ENCODE peak calls at places on chromosomes 4 and X, in eight cellular contexts. One of them, this sample, is unnamed.

GRCh38 chr4:6633091-6633906 is 7.2 kb upstream of the MRFAP1 start:
- DNase-seq in activated CD4-positive, CD25-positive, alpha-beta regulatory T cell: no peak
- DNase-seq in activated CD4-positive, alpha-beta T cell treated with anti-CD3 and anti-CD28 coated beads, Interleukin-2, amount 50 U/mL, for 4 hours: no peak
- DNase-seq in IMR-90: peak
- DNase-seq in stimulated activated CD4-positive, alpha-beta T cell treated with anti-CD3 and anti-CD28 coated beads, Interleukin-2, amount 100 ng/mL, for 48 hours: no peak
- DNase-seq in NCI-H187: no peak
- DNase-seq in iris pigment epithelial cell: peak
- DNase-seq in LoVo: no peak
- DNase-seq in this sample: no peak

GRCh38 chr4:2378408-2378807 is 40.0 kb downstream of the ZFYVE28 start:
- DNase-seq in activated CD4-positive, CD25-positive, alpha-beta regulatory T cell: no peak
- DNase-seq in activated CD4-positive, alpha-beta T cell treated with anti-CD3 and anti-CD28 coated beads, Interleukin-2, amount 50 U/mL, for 4 hours: no peak
- DNase-seq in IMR-90: no peak
- DNase-seq in stimulated activated CD4-positive, alpha-beta T cell treated with anti-CD3 and anti-CD28 coated beads, Interleukin-2, amount 100 ng/mL, for 48 hours: no peak
- DNase-seq in NCI-H187: no peak
- DNase-seq in iris pigment epithelial cell: no peak
- DNase-seq in LoVo: no peak
- DNase-seq in this sample: no peak

GRCh38 chr4:4302416-4302815 is 12.4 kb downstream of the ZBTB49 start:
- DNase-seq in activated CD4-positive, CD25-positive, alpha-beta regulatory T cell: no peak
- DNase-seq in activated CD4-positive, alpha-beta T cell treated with anti-CD3 and anti-CD28 coated beads, Interleukin-2, amount 50 U/mL, for 4 hours: no peak
- DNase-seq in IMR-90: no peak
- DNase-seq in stimulated activated CD4-positive, alpha-beta T cell treated with anti-CD3 and anti-CD28 coated beads, Interleukin-2, amount 100 ng/mL, for 48 hours: no peak
- DNase-seq in NCI-H187: no peak
- DNase-seq in iris pigment epithelial cell: no peak
- DNase-seq in LoVo: no peak
- DNase-seq in this sample: no peak

GRCh38 chr4:107734120-107734519 is 14.1 kb upstream of the PAPSS1 start:
- DNase-seq in activated CD4-positive, CD25-positive, alpha-beta regulatory T cell: no peak
- DNase-seq in activated CD4-positive, alpha-beta T cell treated with anti-CD3 and anti-CD28 coated beads, Interleukin-2, amount 50 U/mL, for 4 hours: no peak
- DNase-seq in IMR-90: no peak
- DNase-seq in stimulated activated CD4-positive, alpha-beta T cell treated with anti-CD3 and anti-CD28 coated beads, Interleukin-2, amount 100 ng/mL, for 48 hours: no peak
- DNase-seq in NCI-H187: no peak
- DNase-seq in iris pigment epithelial cell: peak
- DNase-seq in LoVo: no peak
- DNase-seq in this sample: no peak

GRCh38 chrX:74525116-74525515 is 89.3 kb downstream of the RLIM start:
- DNase-seq in activated CD4-positive, CD25-positive, alpha-beta regulatory T cell: no peak
- DNase-seq in activated CD4-positive, alpha-beta T cell treated with anti-CD3 and anti-CD28 coated beads, Interleukin-2, amount 50 U/mL, for 4 hours: no peak
- DNase-seq in IMR-90: peak
- DNase-seq in stimulated activated CD4-positive, alpha-beta T cell treated with anti-CD3 and anti-CD28 coated beads, Interleukin-2, amount 100 ng/mL, for 48 hours: no peak
- DNase-seq in NCI-H187: no peak
- DNase-seq in iris pigment epithelial cell: no peak
- DNase-seq in LoVo: no peak
- DNase-seq in this sample: no peak

GRCh38 chr4:81732980-81733379 is 261.3 kb upstream of the RASGEF1B start:
- DNase-seq in activated CD4-positive, CD25-positive, alpha-beta regulatory T cell: no peak
- DNase-seq in activated CD4-positive, alpha-beta T cell treated with anti-CD3 and anti-CD28 coated beads, Interleukin-2, amount 50 U/mL, for 4 hours: no peak
- DNase-seq in IMR-90: no peak
- DNase-seq in stimulated activated CD4-positive, alpha-beta T cell treated with anti-CD3 and anti-CD28 coated beads, Interleukin-2, amount 100 ng/mL, for 48 hours: no peak
- DNase-seq in NCI-H187: no peak
- DNase-seq in iris pigment epithelial cell: no peak
- DNase-seq in LoVo: no peak
- DNase-seq in this sample: no peak

GRCh38 chr4:78644744-78645330 is 93.3 kb downstream of the ANXA3 start:
- DNase-seq in activated CD4-positive, CD25-positive, alpha-beta regulatory T cell: no peak
- DNase-seq in activated CD4-positive, alpha-beta T cell treated with anti-CD3 and anti-CD28 coated beads, Interleukin-2, amount 50 U/mL, for 4 hours: peak
- DNase-seq in IMR-90: peak
- DNase-seq in stimulated activated CD4-positive, alpha-beta T cell treated with anti-CD3 and anti-CD28 coated beads, Interleukin-2, amount 100 ng/mL, for 48 hours: peak
- DNase-seq in NCI-H187: no peak
- DNase-seq in iris pigment epithelial cell: peak
- DNase-seq in LoVo: peak
- DNase-seq in this sample: peak

GRCh38 chrX:40468033-40468979 is 112.5 kb upstream of the ATP6AP2 start:
- DNase-seq in activated CD4-positive, CD25-positive, alpha-beta regulatory T cell: no peak
- DNase-seq in activated CD4-positive, alpha-beta T cell treated with anti-CD3 and anti-CD28 coated beads, Interleukin-2, amount 50 U/mL, for 4 hours: peak
- DNase-seq in IMR-90: peak
- DNase-seq in stimulated activated CD4-positive, alpha-beta T cell treated with anti-CD3 and anti-CD28 coated beads, Interleukin-2, amount 100 ng/mL, for 48 hours: peak
- DNase-seq in NCI-H187: no peak
- DNase-seq in iris pigment epithelial cell: peak
- DNase-seq in LoVo: peak
- DNase-seq in this sample: no peak

GRCh38 chr4:133149932-133150642 is 993 bp downstream of the PCDH10 start:
- DNase-seq in activated CD4-positive, CD25-positive, alpha-beta regulatory T cell: no peak
- DNase-seq in activated CD4-positive, alpha-beta T cell treated with anti-CD3 and anti-CD28 coated beads, Interleukin-2, amount 50 U/mL, for 4 hours: no peak
- DNase-seq in IMR-90: no peak
- DNase-seq in stimulated activated CD4-positive, alpha-beta T cell treated with anti-CD3 and anti-CD28 coated beads, Interleukin-2, amount 100 ng/mL, for 48 hours: no peak
- DNase-seq in NCI-H187: no peak
- DNase-seq in iris pigment epithelial cell: no peak
- DNase-seq in LoVo: no peak
- DNase-seq in this sample: no peak

GRCh38 chr4:133584714-133585113 is 435.6 kb downstream of the PCDH10 start:
- DNase-seq in activated CD4-positive, CD25-positive, alpha-beta regulatory T cell: no peak
- DNase-seq in activated CD4-positive, alpha-beta T cell treated with anti-CD3 and anti-CD28 coated beads, Interleukin-2, amount 50 U/mL, for 4 hours: no peak
- DNase-seq in IMR-90: no peak
- DNase-seq in stimulated activated CD4-positive, alpha-beta T cell treated with anti-CD3 and anti-CD28 coated beads, Interleukin-2, amount 100 ng/mL, for 48 hours: no peak
- DNase-seq in NCI-H187: no peak
- DNase-seq in iris pigment epithelial cell: no peak
- DNase-seq in LoVo: no peak
- DNase-seq in this sample: no peak

GRCh38 chr4:24604558-24605214 is 20.3 kb upstream of the DHX15 start:
- DNase-seq in activated CD4-positive, CD25-positive, alpha-beta regulatory T cell: no peak
- DNase-seq in activated CD4-positive, alpha-beta T cell treated with anti-CD3 and anti-CD28 coated beads, Interleukin-2, amount 50 U/mL, for 4 hours: no peak
- DNase-seq in IMR-90: no peak
- DNase-seq in stimulated activated CD4-positive, alpha-beta T cell treated with anti-CD3 and anti-CD28 coated beads, Interleukin-2, amount 100 ng/mL, for 48 hours: no peak
- DNase-seq in NCI-H187: no peak
- DNase-seq in iris pigment epithelial cell: peak
- DNase-seq in LoVo: no peak
- DNase-seq in this sample: no peak

GRCh38 chr4:98623126-98623802 is 35.1 kb downstream of the TSPAN5 start:
- DNase-seq in activated CD4-positive, CD25-positive, alpha-beta regulatory T cell: no peak
- DNase-seq in activated CD4-positive, alpha-beta T cell treated with anti-CD3 and anti-CD28 coated beads, Interleukin-2, amount 50 U/mL, for 4 hours: no peak
- DNase-seq in IMR-90: no peak
- DNase-seq in stimulated activated CD4-positive, alpha-beta T cell treated with anti-CD3 and anti-CD28 coated beads, Interleukin-2, amount 100 ng/mL, for 48 hours: no peak
- DNase-seq in NCI-H187: no peak
- DNase-seq in iris pigment epithelial cell: no peak
- DNase-seq in LoVo: no peak
- DNase-seq in this sample: no peak

GRCh38 chr4:119244832-119245231 is 32.3 kb downstream of the USP53 start:
- DNase-seq in activated CD4-positive, CD25-positive, alpha-beta regulatory T cell: no peak
- DNase-seq in activated CD4-positive, alpha-beta T cell treated with anti-CD3 and anti-CD28 coated beads, Interleukin-2, amount 50 U/mL, for 4 hours: no peak
- DNase-seq in IMR-90: no peak
- DNase-seq in stimulated activated CD4-positive, alpha-beta T cell treated with anti-CD3 and anti-CD28 coated beads, Interleukin-2, amount 100 ng/mL, for 48 hours: no peak
- DNase-seq in NCI-H187: no peak
- DNase-seq in iris pigment epithelial cell: no peak
- DNase-seq in LoVo: no peak
- DNase-seq in this sample: no peak

GRCh38 chrX:53794181-53794580 is 107.7 kb upstream of the HUWE1 start:
- DNase-seq in activated CD4-positive, CD25-positive, alpha-beta regulatory T cell: no peak
- DNase-seq in activated CD4-positive, alpha-beta T cell treated with anti-CD3 and anti-CD28 coated beads, Interleukin-2, amount 50 U/mL, for 4 hours: no peak
- DNase-seq in IMR-90: no peak
- DNase-seq in stimulated activated CD4-positive, alpha-beta T cell treated with anti-CD3 and anti-CD28 coated beads, Interleukin-2, amount 100 ng/mL, for 48 hours: no peak
- DNase-seq in NCI-H187: no peak
- DNase-seq in iris pigment epithelial cell: no peak
- DNase-seq in LoVo: no peak
- DNase-seq in this sample: no peak

GRCh38 chr4:166400270-166400894 is 527.3 kb downstream of the TLL1 start:
- DNase-seq in activated CD4-positive, CD25-positive, alpha-beta regulatory T cell: no peak
- DNase-seq in activated CD4-positive, alpha-beta T cell treated with anti-CD3 and anti-CD28 coated beads, Interleukin-2, amount 50 U/mL, for 4 hours: no peak
- DNase-seq in IMR-90: no peak
- DNase-seq in stimulated activated CD4-positive, alpha-beta T cell treated with anti-CD3 and anti-CD28 coated beads, Interleukin-2, amount 100 ng/mL, for 48 hours: no peak
- DNase-seq in NCI-H187: no peak
- DNase-seq in iris pigment epithelial cell: no peak
- DNase-seq in LoVo: no peak
- DNase-seq in this sample: no peak

GRCh38 chr4:41257257-41257900 is 651 bp downstream of the UCHL1 start:
- DNase-seq in activated CD4-positive, CD25-positive, alpha-beta regulatory T cell: no peak
- DNase-seq in activated CD4-positive, alpha-beta T cell treated with anti-CD3 and anti-CD28 coated beads, Interleukin-2, amount 50 U/mL, for 4 hours: no peak
- DNase-seq in IMR-90: peak
- DNase-seq in stimulated activated CD4-positive, alpha-beta T cell treated with anti-CD3 and anti-CD28 coated beads, Interleukin-2, amount 100 ng/mL, for 48 hours: peak
- DNase-seq in NCI-H187: peak
- DNase-seq in iris pigment epithelial cell: peak
- DNase-seq in LoVo: peak
- DNase-seq in this sample: no peak

GRCh38 chr4:123844374-123844773 is 447.8 kb downstream of the SPRY1 start:
- DNase-seq in activated CD4-positive, CD25-positive, alpha-beta regulatory T cell: no peak
- DNase-seq in activated CD4-positive, alpha-beta T cell treated with anti-CD3 and anti-CD28 coated beads, Interleukin-2, amount 50 U/mL, for 4 hours: no peak
- DNase-seq in IMR-90: no peak
- DNase-seq in stimulated activated CD4-positive, alpha-beta T cell treated with anti-CD3 and anti-CD28 coated beads, Interleukin-2, amount 100 ng/mL, for 48 hours: no peak
- DNase-seq in NCI-H187: no peak
- DNase-seq in iris pigment epithelial cell: no peak
- DNase-seq in LoVo: no peak
- DNase-seq in this sample: no peak

GRCh38 chr4:2948895-2949781 is 14.1 kb downstream of the NOP14 start:
- DNase-seq in activated CD4-positive, CD25-positive, alpha-beta regulatory T cell: no peak
- DNase-seq in activated CD4-positive, alpha-beta T cell treated with anti-CD3 and anti-CD28 coated beads, Interleukin-2, amount 50 U/mL, for 4 hours: no peak
- DNase-seq in IMR-90: no peak
- DNase-seq in stimulated activated CD4-positive, alpha-beta T cell treated with anti-CD3 and anti-CD28 coated beads, Interleukin-2, amount 100 ng/mL, for 48 hours: no peak
- DNase-seq in NCI-H187: no peak
- DNase-seq in iris pigment epithelial cell: no peak
- DNase-seq in LoVo: no peak
- DNase-seq in this sample: no peak

GRCh38 chr4:175758595-175758994 is 53.5 kb downstream of the GPM6A start:
- DNase-seq in activated CD4-positive, CD25-positive, alpha-beta regulatory T cell: no peak
- DNase-seq in activated CD4-positive, alpha-beta T cell treated with anti-CD3 and anti-CD28 coated beads, Interleukin-2, amount 50 U/mL, for 4 hours: no peak
- DNase-seq in IMR-90: no peak
- DNase-seq in stimulated activated CD4-positive, alpha-beta T cell treated with anti-CD3 and anti-CD28 coated beads, Interleukin-2, amount 100 ng/mL, for 48 hours: no peak
- DNase-seq in NCI-H187: no peak
- DNase-seq in iris pigment epithelial cell: no peak
- DNase-seq in LoVo: no peak
- DNase-seq in this sample: no peak

GRCh38 chr4:113452868-113453620 is 308.5 kb downstream of the CAMK2D start:
- DNase-seq in activated CD4-positive, CD25-positive, alpha-beta regulatory T cell: no peak
- DNase-seq in activated CD4-positive, alpha-beta T cell treated with anti-CD3 and anti-CD28 coated beads, Interleukin-2, amount 50 U/mL, for 4 hours: no peak
- DNase-seq in IMR-90: peak
- DNase-seq in stimulated activated CD4-positive, alpha-beta T cell treated with anti-CD3 and anti-CD28 coated beads, Interleukin-2, amount 100 ng/mL, for 48 hours: no peak
- DNase-seq in NCI-H187: no peak
- DNase-seq in iris pigment epithelial cell: peak
- DNase-seq in LoVo: no peak
- DNase-seq in this sample: no peak

GRCh38 chr4:147498031-147498700 is 17.3 kb downstream of the EDNRA start:
- DNase-seq in activated CD4-positive, CD25-positive, alpha-beta regulatory T cell: no peak
- DNase-seq in activated CD4-positive, alpha-beta T cell treated with anti-CD3 and anti-CD28 coated beads, Interleukin-2, amount 50 U/mL, for 4 hours: no peak
- DNase-seq in IMR-90: peak
- DNase-seq in stimulated activated CD4-positive, alpha-beta T cell treated with anti-CD3 and anti-CD28 coated beads, Interleukin-2, amount 100 ng/mL, for 48 hours: no peak
- DNase-seq in NCI-H187: no peak
- DNase-seq in iris pigment epithelial cell: peak
- DNase-seq in LoVo: no peak
- DNase-seq in this sample: no peak

GRCh38 chr4:108051343-108051742 is 61.7 kb downstream of the HADH start:
- DNase-seq in activated CD4-positive, CD25-positive, alpha-beta regulatory T cell: no peak
- DNase-seq in activated CD4-positive, alpha-beta T cell treated with anti-CD3 and anti-CD28 coated beads, Interleukin-2, amount 50 U/mL, for 4 hours: no peak
- DNase-seq in IMR-90: no peak
- DNase-seq in stimulated activated CD4-positive, alpha-beta T cell treated with anti-CD3 and anti-CD28 coated beads, Interleukin-2, amount 100 ng/mL, for 48 hours: no peak
- DNase-seq in NCI-H187: no peak
- DNase-seq in iris pigment epithelial cell: no peak
- DNase-seq in LoVo: no peak
- DNase-seq in this sample: no peak

GRCh38 chr4:142475663-142476062 is 370.4 kb downstream of the INPP4B start:
- DNase-seq in activated CD4-positive, CD25-positive, alpha-beta regulatory T cell: no peak
- DNase-seq in activated CD4-positive, alpha-beta T cell treated with anti-CD3 and anti-CD28 coated beads, Interleukin-2, amount 50 U/mL, for 4 hours: no peak
- DNase-seq in IMR-90: peak
- DNase-seq in stimulated activated CD4-positive, alpha-beta T cell treated with anti-CD3 and anti-CD28 coated beads, Interleukin-2, amount 100 ng/mL, for 48 hours: no peak
- DNase-seq in NCI-H187: no peak
- DNase-seq in iris pigment epithelial cell: peak
- DNase-seq in LoVo: peak
- DNase-seq in this sample: no peak

GRCh38 chrX:58025979-58026378 is 115.7 kb upstream of the ZXDA start:
- DNase-seq in activated CD4-positive, CD25-positive, alpha-beta regulatory T cell: no peak
- DNase-seq in activated CD4-positive, alpha-beta T cell treated with anti-CD3 and anti-CD28 coated beads, Interleukin-2, amount 50 U/mL, for 4 hours: peak
- DNase-seq in IMR-90: peak
- DNase-seq in stimulated activated CD4-positive, alpha-beta T cell treated with anti-CD3 and anti-CD28 coated beads, Interleukin-2, amount 100 ng/mL, for 48 hours: peak
- DNase-seq in NCI-H187: no peak
- DNase-seq in iris pigment epithelial cell: peak
- DNase-seq in LoVo: peak
- DNase-seq in this sample: no peak

GRCh38 chr4:54165011-54165410 is 64.1 kb upstream of the PDGFRA start:
- DNase-seq in activated CD4-positive, CD25-positive, alpha-beta regulatory T cell: no peak
- DNase-seq in activated CD4-positive, alpha-beta T cell treated with anti-CD3 and anti-CD28 coated beads, Interleukin-2, amount 50 U/mL, for 4 hours: no peak
- DNase-seq in IMR-90: no peak
- DNase-seq in stimulated activated CD4-positive, alpha-beta T cell treated with anti-CD3 and anti-CD28 coated beads, Interleukin-2, amount 100 ng/mL, for 48 hours: no peak
- DNase-seq in NCI-H187: no peak
- DNase-seq in iris pigment epithelial cell: no peak
- DNase-seq in LoVo: no peak
- DNase-seq in this sample: no peak

GRCh38 chr4:70833701-70834100 is 6.0 kb downstream of the GRSF1 start:
- DNase-seq in activated CD4-positive, CD25-positive, alpha-beta regulatory T cell: no peak
- DNase-seq in activated CD4-positive, alpha-beta T cell treated with anti-CD3 and anti-CD28 coated beads, Interleukin-2, amount 50 U/mL, for 4 hours: no peak
- DNase-seq in IMR-90: peak
- DNase-seq in stimulated activated CD4-positive, alpha-beta T cell treated with anti-CD3 and anti-CD28 coated beads, Interleukin-2, amount 100 ng/mL, for 48 hours: no peak
- DNase-seq in NCI-H187: no peak
- DNase-seq in iris pigment epithelial cell: no peak
- DNase-seq in LoVo: no peak
- DNase-seq in this sample: no peak

GRCh38 chr4:59258002-59258401 is 1942.1 kb upstream of the ADGRL3 start:
- DNase-seq in activated CD4-positive, CD25-positive, alpha-beta regulatory T cell: no peak
- DNase-seq in activated CD4-positive, alpha-beta T cell treated with anti-CD3 and anti-CD28 coated beads, Interleukin-2, amount 50 U/mL, for 4 hours: no peak
- DNase-seq in IMR-90: no peak
- DNase-seq in stimulated activated CD4-positive, alpha-beta T cell treated with anti-CD3 and anti-CD28 coated beads, Interleukin-2, amount 100 ng/mL, for 48 hours: no peak
- DNase-seq in NCI-H187: no peak
- DNase-seq in iris pigment epithelial cell: no peak
- DNase-seq in LoVo: no peak
- DNase-seq in this sample: no peak

GRCh38 chr4:153241970-153242847 is 38.0 kb downstream of the TRIM2 start:
- DNase-seq in activated CD4-positive, CD25-positive, alpha-beta regulatory T cell: no peak
- DNase-seq in activated CD4-positive, alpha-beta T cell treated with anti-CD3 and anti-CD28 coated beads, Interleukin-2, amount 50 U/mL, for 4 hours: no peak
- DNase-seq in IMR-90: peak
- DNase-seq in stimulated activated CD4-positive, alpha-beta T cell treated with anti-CD3 and anti-CD28 coated beads, Interleukin-2, amount 100 ng/mL, for 48 hours: no peak
- DNase-seq in NCI-H187: no peak
- DNase-seq in iris pigment epithelial cell: peak
- DNase-seq in LoVo: no peak
- DNase-seq in this sample: no peak

GRCh38 chr4:24470681-24471622 is 113.4 kb downstream of the DHX15 start:
- DNase-seq in activated CD4-positive, CD25-positive, alpha-beta regulatory T cell: no peak
- DNase-seq in activated CD4-positive, alpha-beta T cell treated with anti-CD3 and anti-CD28 coated beads, Interleukin-2, amount 50 U/mL, for 4 hours: peak
- DNase-seq in IMR-90: peak
- DNase-seq in stimulated activated CD4-positive, alpha-beta T cell treated with anti-CD3 and anti-CD28 coated beads, Interleukin-2, amount 100 ng/mL, for 48 hours: no peak
- DNase-seq in NCI-H187: peak
- DNase-seq in iris pigment epithelial cell: peak
- DNase-seq in LoVo: no peak
- DNase-seq in this sample: no peak

GRCh38 chrX:12949205-12949926 is 25.5 kb upstream of the TMSB4X start:
- DNase-seq in activated CD4-positive, CD25-positive, alpha-beta regulatory T cell: no peak
- DNase-seq in activated CD4-positive, alpha-beta T cell treated with anti-CD3 and anti-CD28 coated beads, Interleukin-2, amount 50 U/mL, for 4 hours: no peak
- DNase-seq in IMR-90: peak
- DNase-seq in stimulated activated CD4-positive, alpha-beta T cell treated with anti-CD3 and anti-CD28 coated beads, Interleukin-2, amount 100 ng/mL, for 48 hours: no peak
- DNase-seq in NCI-H187: no peak
- DNase-seq in iris pigment epithelial cell: peak
- DNase-seq in LoVo: no peak
- DNase-seq in this sample: no peak

GRCh38 chrX:153782324-153782723 is 1.5 kb downstream of the SRPK3 start:
- DNase-seq in activated CD4-positive, CD25-positive, alpha-beta regulatory T cell: no peak
- DNase-seq in activated CD4-positive, alpha-beta T cell treated with anti-CD3 and anti-CD28 coated beads, Interleukin-2, amount 50 U/mL, for 4 hours: no peak
- DNase-seq in IMR-90: no peak
- DNase-seq in stimulated activated CD4-positive, alpha-beta T cell treated with anti-CD3 and anti-CD28 coated beads, Interleukin-2, amount 100 ng/mL, for 48 hours: no peak
- DNase-seq in NCI-H187: peak
- DNase-seq in iris pigment epithelial cell: no peak
- DNase-seq in LoVo: no peak
- DNase-seq in this sample: no peak

GRCh38 chr4:75708218-75708691 is 16.1 kb upstream of the USO1 start:
- DNase-seq in activated CD4-positive, CD25-positive, alpha-beta regulatory T cell: no peak
- DNase-seq in activated CD4-positive, alpha-beta T cell treated with anti-CD3 and anti-CD28 coated beads, Interleukin-2, amount 50 U/mL, for 4 hours: peak
- DNase-seq in IMR-90: no peak
- DNase-seq in stimulated activated CD4-positive, alpha-beta T cell treated with anti-CD3 and anti-CD28 coated beads, Interleukin-2, amount 100 ng/mL, for 48 hours: no peak
- DNase-seq in NCI-H187: no peak
- DNase-seq in iris pigment epithelial cell: no peak
- DNase-seq in LoVo: no peak
- DNase-seq in this sample: peak